ENCODE peak calls at places on chromosomes 3 and 15, in ten cellular contexts. One of them, this sample, is unnamed.
A peak's percentile ranks its signal among the peaks of the same experiment; 100 is the strongest.

GRCh38 chr3:4501422-4501821 is 8.3 kb downstream of the ITPR1 start:
- DNase-seq in spleen: no peak
- DNase-seq in A549: no peak
- DNase-seq in heart left ventricle: no peak
- DNase-seq in body of pancreas: no peak
- DNase-seq in endothelial cell of umbilical vein: no peak
- DNase-seq in esophagus squamous epithelium: no peak
- DNase-seq in GM12892: no peak
- DNase-seq in tibial nerve: no peak
- DNase-seq in HCT116: no peak
- DNase-seq in this sample: no peak

GRCh38 chr3:110015231-110015963 is 678.1 kb upstream of the DPPA4 start:
- DNase-seq in spleen: no peak
- DNase-seq in A549: no peak
- DNase-seq in heart left ventricle: no peak
- DNase-seq in body of pancreas: no peak
- DNase-seq in endothelial cell of umbilical vein: no peak
- DNase-seq in esophagus squamous epithelium: no peak
- DNase-seq in GM12892: no peak
- DNase-seq in tibial nerve: no peak
- DNase-seq in HCT116: no peak
- DNase-seq in this sample: no peak

GRCh38 chr3:123799544-123800351 is 84.4 kb downstream of the MYLK start:
- DNase-seq in spleen: no peak
- DNase-seq in A549: peak; percentile 38
- DNase-seq in heart left ventricle: no peak
- DNase-seq in body of pancreas: no peak
- DNase-seq in endothelial cell of umbilical vein: no peak
- DNase-seq in esophagus squamous epithelium: no peak
- DNase-seq in GM12892: no peak
- DNase-seq in tibial nerve: peak; percentile 23
- DNase-seq in HCT116: no peak
- DNase-seq in this sample: no peak

GRCh38 chr15:65476942-65477341 is 40.5 kb downstream of the DPP8 start:
- DNase-seq in spleen: no peak
- DNase-seq in A549: no peak
- DNase-seq in heart left ventricle: no peak
- DNase-seq in body of pancreas: no peak
- DNase-seq in endothelial cell of umbilical vein: no peak
- DNase-seq in esophagus squamous epithelium: no peak
- DNase-seq in GM12892: no peak
- DNase-seq in tibial nerve: no peak
- DNase-seq in HCT116: no peak
- DNase-seq in this sample: no peak

GRCh38 chr15:92797168-92798052 is 102.7 kb upstream of the CHD2 start:
- DNase-seq in spleen: no peak
- DNase-seq in A549: peak; percentile 79
- DNase-seq in heart left ventricle: no peak
- DNase-seq in body of pancreas: peak; percentile 38
- DNase-seq in endothelial cell of umbilical vein: peak; percentile 77
- DNase-seq in esophagus squamous epithelium: no peak
- DNase-seq in GM12892: no peak
- DNase-seq in tibial nerve: no peak
- DNase-seq in HCT116: peak; percentile 73
- DNase-seq in this sample: peak; percentile 90

GRCh38 chr3:184039414-184039813 is 7.9 kb downstream of the HTR3D start:
- DNase-seq in spleen: no peak
- DNase-seq in A549: no peak
- DNase-seq in heart left ventricle: no peak
- DNase-seq in body of pancreas: no peak
- DNase-seq in endothelial cell of umbilical vein: no peak
- DNase-seq in esophagus squamous epithelium: no peak
- DNase-seq in GM12892: no peak
- DNase-seq in tibial nerve: no peak
- DNase-seq in HCT116: no peak
- DNase-seq in this sample: no peak

GRCh38 chr15:76196286-76196948 is 114.9 kb downstream of the ETFA start:
- DNase-seq in spleen: peak; percentile 65
- DNase-seq in A549: peak; percentile 91
- DNase-seq in heart left ventricle: peak; percentile 63
- DNase-seq in body of pancreas: peak; percentile 77
- DNase-seq in endothelial cell of umbilical vein: peak; percentile 86
- DNase-seq in esophagus squamous epithelium: no peak
- DNase-seq in GM12892: no peak
- DNase-seq in tibial nerve: no peak
- DNase-seq in HCT116: peak; percentile 36
- DNase-seq in this sample: peak; percentile 18

GRCh38 chr15:86362556-86362955 is 282.9 kb downstream of the AGBL1 start:
- DNase-seq in spleen: no peak
- DNase-seq in A549: no peak
- DNase-seq in heart left ventricle: no peak
- DNase-seq in body of pancreas: no peak
- DNase-seq in endothelial cell of umbilical vein: no peak
- DNase-seq in esophagus squamous epithelium: no peak
- DNase-seq in GM12892: no peak
- DNase-seq in tibial nerve: no peak
- DNase-seq in HCT116: no peak
- DNase-seq in this sample: no peak

DNA sequence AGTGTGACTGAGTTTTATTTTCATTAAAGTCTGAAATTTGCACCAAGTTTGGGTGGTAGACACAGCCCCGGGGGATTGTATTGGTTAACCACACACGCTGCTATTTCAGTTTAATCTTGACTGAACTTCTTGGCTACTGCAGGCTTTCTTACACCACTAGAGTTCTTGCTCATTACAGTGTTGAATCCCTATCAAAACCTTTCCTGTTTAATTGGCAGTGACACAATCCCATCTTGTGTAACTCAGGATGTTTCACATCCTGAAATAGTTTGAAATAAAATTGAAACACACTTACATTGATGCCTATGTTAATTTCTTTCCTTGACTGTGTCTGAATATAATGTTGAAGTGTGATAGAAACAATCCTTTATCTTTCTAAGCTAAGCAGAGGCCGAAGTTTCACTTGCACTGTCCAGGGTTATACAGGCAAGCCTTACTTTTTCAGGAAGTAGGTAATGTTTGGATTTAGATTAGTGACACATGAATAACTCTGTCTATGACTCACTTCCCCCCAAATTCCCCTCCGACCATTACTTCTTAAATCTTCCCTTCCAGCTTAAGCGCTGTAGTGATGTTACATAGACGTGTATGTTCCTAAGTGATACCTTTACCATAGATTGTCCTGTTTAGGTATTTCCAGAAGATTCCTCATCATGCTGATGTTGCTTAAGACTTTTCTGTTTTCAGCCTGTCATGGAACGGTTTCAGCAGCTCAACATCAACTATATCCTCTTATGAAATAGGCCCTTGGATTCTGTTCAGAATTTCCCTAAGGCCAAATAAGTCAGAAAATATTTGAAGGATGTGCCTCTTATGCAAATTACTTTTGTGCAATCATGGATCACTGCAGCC is 16.8 kb downstream of the ATG7 start:
- DNase-seq in spleen: no peak
- DNase-seq in A549: peak; percentile 64
- DNase-seq in heart left ventricle: no peak
- DNase-seq in body of pancreas: no peak
- DNase-seq in endothelial cell of umbilical vein: peak; percentile 95
- DNase-seq in esophagus squamous epithelium: no peak
- DNase-seq in GM12892: no peak
- DNase-seq in tibial nerve: no peak
- DNase-seq in HCT116: peak; percentile 18
- DNase-seq in this sample: peak; percentile 19
- TF ChIP-seq POLR2A in spleen: no peak
- TF ChIP-seq POLR2A in A549: no peak
- TF ChIP-seq POLR2A in heart left ventricle: no peak
- TF ChIP-seq POLR2A in body of pancreas: no peak
- TF ChIP-seq POLR2A in endothelial cell of umbilical vein: peak; percentile 64
- TF ChIP-seq POLR2A in esophagus squamous epithelium: no peak
- TF ChIP-seq POLR2A in GM12892: peak; percentile 32
- TF ChIP-seq POLR2A in tibial nerve: no peak
- TF ChIP-seq POLR2A in HCT116: no peak
- TF ChIP-seq POLR2A in this sample: no peak

DNA sequence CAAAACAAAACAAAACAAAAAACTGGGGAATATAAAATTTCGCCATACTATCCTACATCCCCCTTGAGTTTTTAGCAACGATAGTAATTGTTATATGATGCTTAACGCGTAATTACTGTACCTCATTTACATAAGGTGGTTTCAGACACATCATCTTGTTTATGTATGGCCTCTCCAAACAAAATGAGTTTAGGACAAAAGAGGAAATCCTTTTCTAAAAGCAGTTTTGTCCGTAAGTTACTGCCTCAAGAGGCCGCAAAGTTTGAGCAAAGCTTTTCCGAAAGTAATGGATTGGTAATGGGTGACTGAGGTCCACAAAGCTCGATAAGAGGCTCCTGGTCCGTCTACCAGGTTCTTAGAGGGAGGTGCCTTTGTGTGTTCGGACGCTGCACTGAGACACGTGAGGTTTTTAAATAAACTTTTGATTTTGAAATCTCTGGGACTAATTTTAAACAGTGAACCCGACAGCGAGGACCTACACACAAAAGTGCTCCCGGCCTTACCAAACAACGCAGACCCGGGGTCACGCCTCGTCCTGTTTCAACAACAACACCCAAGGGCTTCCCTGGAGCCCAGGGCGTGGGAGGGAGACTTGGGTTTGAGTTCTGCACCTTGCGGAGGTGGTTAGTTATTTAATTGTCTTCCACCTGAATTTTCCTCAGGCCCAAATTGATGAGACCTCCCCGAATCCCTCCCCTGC is 505 bp upstream of the C15orf61 start:
- DNase-seq in spleen: no peak
- DNase-seq in A549: no peak
- DNase-seq in heart left ventricle: no peak
- DNase-seq in body of pancreas: no peak
- DNase-seq in endothelial cell of umbilical vein: no peak
- DNase-seq in esophagus squamous epithelium: no peak
- DNase-seq in GM12892: peak; percentile 18
- DNase-seq in tibial nerve: no peak
- DNase-seq in HCT116: no peak
- DNase-seq in this sample: no peak
- TF ChIP-seq POLR2A in spleen: no peak
- TF ChIP-seq POLR2A in A549: no peak
- TF ChIP-seq POLR2A in heart left ventricle: no peak
- TF ChIP-seq POLR2A in body of pancreas: peak; percentile 80
- TF ChIP-seq POLR2A in endothelial cell of umbilical vein: no peak
- TF ChIP-seq POLR2A in esophagus squamous epithelium: no peak
- TF ChIP-seq POLR2A in GM12892: no peak
- TF ChIP-seq POLR2A in tibial nerve: no peak
- TF ChIP-seq POLR2A in HCT116: no peak
- TF ChIP-seq POLR2A in this sample: no peak

DNA sequence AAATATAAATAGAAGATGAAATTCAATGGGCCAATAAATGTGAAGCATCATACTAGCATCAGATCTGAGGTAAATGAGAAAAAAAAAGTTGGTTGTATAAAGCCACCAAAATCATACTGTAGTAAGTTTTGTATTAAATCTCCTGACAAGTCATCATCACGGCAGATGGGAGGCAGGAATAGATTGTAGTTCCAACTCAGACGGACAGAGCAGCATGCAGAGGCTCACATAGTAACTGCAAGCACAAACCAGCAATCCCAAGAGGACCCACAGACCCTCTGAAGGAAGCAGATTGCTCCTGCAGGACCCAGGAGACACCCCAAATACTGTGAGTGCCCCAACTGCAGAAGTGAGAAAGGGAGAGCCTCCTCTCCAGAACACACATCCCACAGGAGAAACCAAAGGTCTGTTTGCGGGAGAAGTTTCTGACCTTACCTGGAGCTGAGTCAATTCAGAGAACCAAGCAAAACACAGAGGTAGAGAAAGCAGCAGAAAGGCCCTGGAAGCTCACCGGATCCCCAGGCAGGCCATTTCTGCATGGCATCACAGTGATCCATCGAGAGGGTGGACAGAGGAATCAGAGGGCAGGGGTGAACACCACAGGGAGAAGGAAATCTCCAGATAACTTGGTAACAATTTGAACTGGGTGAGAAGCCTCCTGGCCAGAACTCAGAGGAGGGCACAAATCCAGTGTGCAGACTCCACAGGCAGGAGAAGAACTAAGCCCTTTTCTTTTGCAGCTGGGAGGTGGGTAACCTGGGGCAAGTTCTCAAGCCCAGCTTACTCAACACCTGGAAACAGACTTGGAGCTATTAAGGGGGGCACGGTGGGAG is 141.6 kb upstream of the ARHGEF26 start:
- DNase-seq in spleen: no peak
- DNase-seq in A549: no peak
- DNase-seq in heart left ventricle: no peak
- DNase-seq in body of pancreas: no peak
- DNase-seq in endothelial cell of umbilical vein: no peak
- DNase-seq in esophagus squamous epithelium: no peak
- DNase-seq in GM12892: no peak
- DNase-seq in tibial nerve: no peak
- DNase-seq in HCT116: no peak
- DNase-seq in this sample: no peak
- TF ChIP-seq POLR2A in spleen: no peak
- TF ChIP-seq POLR2A in A549: no peak
- TF ChIP-seq POLR2A in heart left ventricle: no peak
- TF ChIP-seq POLR2A in body of pancreas: no peak
- TF ChIP-seq POLR2A in endothelial cell of umbilical vein: no peak
- TF ChIP-seq POLR2A in esophagus squamous epithelium: no peak
- TF ChIP-seq POLR2A in GM12892: no peak
- TF ChIP-seq POLR2A in tibial nerve: no peak
- TF ChIP-seq POLR2A in HCT116: peak; percentile 30
- TF ChIP-seq POLR2A in this sample: no peak

GRCh38 chr3:108589081-108589997 is at the start of the genes CIP2A and DZIP3:
- DNase-seq in spleen: peak; percentile 95
- DNase-seq in A549: peak; percentile 82
- DNase-seq in heart left ventricle: peak; percentile 89
- DNase-seq in body of pancreas: peak; percentile 81
- DNase-seq in endothelial cell of umbilical vein: peak; percentile 93
- DNase-seq in esophagus squamous epithelium: peak; percentile 31
- DNase-seq in GM12892: peak; percentile 67
- DNase-seq in tibial nerve: peak; percentile 29
- DNase-seq in HCT116: peak; percentile 91
- DNase-seq in this sample: peak; percentile 89
- TF ChIP-seq POLR2A in spleen: peak; percentile 6
- TF ChIP-seq POLR2A in A549: peak; percentile 91
- TF ChIP-seq POLR2A in heart left ventricle: no peak
- TF ChIP-seq POLR2A in body of pancreas: peak; percentile 84
- TF ChIP-seq POLR2A in endothelial cell of umbilical vein: peak; percentile 76
- TF ChIP-seq POLR2A in esophagus squamous epithelium: peak; percentile 61
- TF ChIP-seq POLR2A in GM12892: peak; percentile 97
- TF ChIP-seq POLR2A in tibial nerve: no peak
- TF ChIP-seq POLR2A in HCT116: peak; percentile 94
- TF ChIP-seq POLR2A in this sample: peak; percentile 84

This sample was measured in erythroblast.